ENCODE peak calls at places on chromosomes 13 and 19, in seven cellular contexts. One of them, this sample, is unnamed.

GRCh38 chr13:32125221-32125621 is 93.6 kb downstream of the FRY start:
- DNase-seq in Calu3: no peak
- DNase-seq in substantia nigra: no peak
- DNase-seq in aorta: no peak
- DNase-seq in cardiac fibroblast: peak
- DNase-seq in HFFc6: peak
- DNase-seq in AML-193: peak
- DNase-seq in this sample: no peak

GRCh38 chr13:102128216-102128800 is 273.5 kb downstream of the FGF14 start:
- DNase-seq in aorta: no peak
- DNase-seq in cardiac fibroblast: peak
- DNase-seq in AML-193: no peak
- DNase-seq in substantia nigra: no peak
- DNase-seq in Calu3: no peak
- DNase-seq in HFFc6: no peak
- DNase-seq in this sample: no peak

GRCh38 chr19:13150919-13151604 is 851 bp downstream of the IER2 start:
- DNase-seq in HFFc6: no peak
- DNase-seq in aorta: no peak
- DNase-seq in cardiac fibroblast: no peak
- DNase-seq in AML-193: no peak
- DNase-seq in substantia nigra: no peak
- DNase-seq in Calu3: no peak
- DNase-seq in this sample: no peak

GRCh38 chr19:43934055-43934984 is 762 bp downstream of the ZNF45 start:
- DNase-seq in aorta: no peak
- DNase-seq in AML-193: no peak
- DNase-seq in cardiac fibroblast: peak
- DNase-seq in Calu3: no peak
- DNase-seq in substantia nigra: no peak
- DNase-seq in HFFc6: peak
- DNase-seq in this sample: no peak

GRCh38 chr19:35569281-35569781 is 5.9 kb upstream of the ATP4A start:
- DNase-seq in aorta: no peak
- DNase-seq in Calu3: no peak
- DNase-seq in substantia nigra: no peak
- DNase-seq in AML-193: no peak
- DNase-seq in HFFc6: no peak
- DNase-seq in cardiac fibroblast: no peak
- DNase-seq in this sample: no peak

GRCh38 chr13:46721054-46721453 is 75.9 kb downstream of the ESD start:
- DNase-seq in AML-193: peak
- DNase-seq in HFFc6: peak
- DNase-seq in Calu3: peak
- DNase-seq in cardiac fibroblast: peak
- DNase-seq in substantia nigra: peak
- DNase-seq in aorta: peak
- DNase-seq in this sample: no peak

GRCh38 chr13:66586489-66586888 is 643.6 kb downstream of the PCDH9 start:
- DNase-seq in aorta: no peak
- DNase-seq in HFFc6: no peak
- DNase-seq in AML-193: peak
- DNase-seq in Calu3: no peak
- DNase-seq in cardiac fibroblast: peak
- DNase-seq in substantia nigra: no peak
- DNase-seq in this sample: no peak

GRCh38 chr19:10419200-10419645 is 1.1 kb upstream of the PDE4A start:
- DNase-seq in cardiac fibroblast: no peak
- DNase-seq in aorta: no peak
- DNase-seq in Calu3: no peak
- DNase-seq in AML-193: no peak
- DNase-seq in substantia nigra: no peak
- DNase-seq in HFFc6: no peak
- DNase-seq in this sample: no peak

GRCh38 chr19:13015361-13016231 is 20.3 kb downstream of the NFIX start:
- DNase-seq in cardiac fibroblast: no peak
- DNase-seq in substantia nigra: no peak
- DNase-seq in HFFc6: no peak
- DNase-seq in aorta: no peak
- DNase-seq in AML-193: no peak
- DNase-seq in Calu3: no peak
- DNase-seq in this sample: no peak

GRCh38 chr19:4583961-4584669 is 24.6 kb upstream of the SEMA6B start:
- DNase-seq in AML-193: no peak
- DNase-seq in cardiac fibroblast: peak
- DNase-seq in substantia nigra: no peak
- DNase-seq in Calu3: peak
- DNase-seq in HFFc6: no peak
- DNase-seq in aorta: no peak
- DNase-seq in this sample: no peak

GRCh38 chr19:18612772-18613588 is at the start of gene TMEM59L:
- DNase-seq in cardiac fibroblast: no peak
- DNase-seq in aorta: no peak
- DNase-seq in substantia nigra: peak
- DNase-seq in Calu3: no peak
- DNase-seq in AML-193: no peak
- DNase-seq in HFFc6: no peak
- DNase-seq in this sample: no peak

GRCh38 chr19:41914906-41915247 is 13.4 kb downstream of the ERFL start:
- DNase-seq in AML-193: no peak
- DNase-seq in HFFc6: no peak
- DNase-seq in substantia nigra: no peak
- DNase-seq in aorta: no peak
- DNase-seq in Calu3: no peak
- DNase-seq in cardiac fibroblast: no peak
- DNase-seq in this sample: no peak

GRCh38 chr13:36193151-36193855 is 21.1 kb downstream of the SOHLH2 start:
- DNase-seq in AML-193: no peak
- DNase-seq in HFFc6: no peak
- DNase-seq in Calu3: no peak
- DNase-seq in substantia nigra: no peak
- DNase-seq in aorta: no peak
- DNase-seq in cardiac fibroblast: peak
- DNase-seq in this sample: no peak

GRCh38 chr13:45367358-45367757 is 26.4 kb upstream of the TPT1 start:
- DNase-seq in aorta: peak
- DNase-seq in AML-193: no peak
- DNase-seq in Calu3: peak
- DNase-seq in HFFc6: peak
- DNase-seq in substantia nigra: no peak
- DNase-seq in cardiac fibroblast: peak
- DNase-seq in this sample: no peak

GRCh38 chr13:51451467-51452390 is 1.1 kb downstream of the INTS6 start:
- DNase-seq in aorta: peak
- DNase-seq in HFFc6: peak
- DNase-seq in Calu3: peak
- DNase-seq in cardiac fibroblast: peak
- DNase-seq in substantia nigra: peak
- DNase-seq in AML-193: peak
- DNase-seq in this sample: peak

GRCh38 chr19:46633130-46633529 is 2.9 kb downstream of the GNG8 start:
- DNase-seq in substantia nigra: no peak
- DNase-seq in cardiac fibroblast: no peak
- DNase-seq in HFFc6: no peak
- DNase-seq in aorta: no peak
- DNase-seq in AML-193: no peak
- DNase-seq in Calu3: no peak
- DNase-seq in this sample: no peak

GRCh38 chr13:76928456-76928855 is 19.9 kb upstream of the ACOD1 start:
- DNase-seq in aorta: no peak
- DNase-seq in AML-193: no peak
- DNase-seq in substantia nigra: no peak
- DNase-seq in Calu3: no peak
- DNase-seq in HFFc6: no peak
- DNase-seq in cardiac fibroblast: no peak
- DNase-seq in this sample: no peak

GRCh38 chr13:73722120-73722519 is 412.1 kb downstream of the KLF12 start:
- DNase-seq in HFFc6: peak
- DNase-seq in cardiac fibroblast: peak
- DNase-seq in substantia nigra: no peak
- DNase-seq in aorta: no peak
- DNase-seq in AML-193: no peak
- DNase-seq in Calu3: no peak
- DNase-seq in this sample: no peak

GRCh38 chr19:46610851-46611770 is 10.0 kb downstream of the CALM3 start:
- DNase-seq in Calu3: no peak
- DNase-seq in AML-193: no peak
- DNase-seq in substantia nigra: no peak
- DNase-seq in cardiac fibroblast: no peak
- DNase-seq in aorta: peak
- DNase-seq in HFFc6: no peak
- DNase-seq in this sample: no peak

GRCh38 chr13:97367016-97367415 is 67.0 kb upstream of the RAP2A start:
- DNase-seq in substantia nigra: peak
- DNase-seq in cardiac fibroblast: peak
- DNase-seq in AML-193: no peak
- DNase-seq in HFFc6: peak
- DNase-seq in aorta: no peak
- DNase-seq in Calu3: no peak
- DNase-seq in this sample: no peak

GRCh38 chr13:26743971-26744370 is 16.6 kb downstream of the GPR12 start:
- DNase-seq in aorta: no peak
- DNase-seq in AML-193: no peak
- DNase-seq in HFFc6: no peak
- DNase-seq in substantia nigra: no peak
- DNase-seq in Calu3: no peak
- DNase-seq in cardiac fibroblast: no peak
- DNase-seq in this sample: no peak

GRCh38 chr13:28333204-28333900 is 161.6 kb downstream of the FLT1 start:
- DNase-seq in substantia nigra: no peak
- DNase-seq in HFFc6: no peak
- DNase-seq in AML-193: no peak
- DNase-seq in cardiac fibroblast: no peak
- DNase-seq in aorta: no peak
- DNase-seq in Calu3: no peak
- DNase-seq in this sample: no peak

GRCh38 chr13:44259045-44260042 is 114.3 kb upstream of the SERP2 start:
- DNase-seq in Calu3: peak
- DNase-seq in aorta: peak
- DNase-seq in HFFc6: no peak
- DNase-seq in substantia nigra: no peak
- DNase-seq in cardiac fibroblast: peak
- DNase-seq in AML-193: peak
- DNase-seq in this sample: no peak

GRCh38 chr13:109974354-109974753 is 188.0 kb upstream of the IRS2 start:
- DNase-seq in cardiac fibroblast: peak
- DNase-seq in AML-193: no peak
- DNase-seq in aorta: no peak
- DNase-seq in substantia nigra: no peak
- DNase-seq in HFFc6: no peak
- DNase-seq in Calu3: no peak
- DNase-seq in this sample: no peak

GRCh38 chr13:26628706-26629105 is 71.2 kb downstream of the WASF3 start:
- DNase-seq in AML-193: no peak
- DNase-seq in cardiac fibroblast: peak
- DNase-seq in HFFc6: peak
- DNase-seq in substantia nigra: no peak
- DNase-seq in aorta: no peak
- DNase-seq in Calu3: peak
- DNase-seq in this sample: no peak

GRCh38 chr19:7534531-7534980 is 961 bp upstream of the PNPLA6 start:
- DNase-seq in HFFc6: peak
- DNase-seq in AML-193: no peak
- DNase-seq in Calu3: peak
- DNase-seq in aorta: peak
- DNase-seq in substantia nigra: peak
- DNase-seq in cardiac fibroblast: peak
- DNase-seq in this sample: no peak

GRCh38 chr19:3357731-3358391 is 8.5 kb upstream of the NFIC start:
- DNase-seq in substantia nigra: no peak
- DNase-seq in HFFc6: no peak
- DNase-seq in AML-193: no peak
- DNase-seq in Calu3: no peak
- DNase-seq in cardiac fibroblast: no peak
- DNase-seq in aorta: no peak
- DNase-seq in this sample: no peak

GRCh38 chr13:24888291-24888931 is 124.4 kb downstream of the RNF17 start:
- DNase-seq in substantia nigra: no peak
- DNase-seq in HFFc6: no peak
- DNase-seq in Calu3: no peak
- DNase-seq in aorta: no peak
- DNase-seq in AML-193: no peak
- DNase-seq in cardiac fibroblast: no peak
- DNase-seq in this sample: no peak

GRCh38 chr19:19050104-19050503 is 13.7 kb upstream of the SLC25A42 start:
- DNase-seq in AML-193: no peak
- DNase-seq in cardiac fibroblast: no peak
- DNase-seq in aorta: no peak
- DNase-seq in HFFc6: no peak
- DNase-seq in substantia nigra: no peak
- DNase-seq in Calu3: no peak
- DNase-seq in this sample: no peak

GRCh38 chr19:797528-798414 is 519 bp downstream of the PTBP1 start:
- DNase-seq in AML-193: peak
- DNase-seq in cardiac fibroblast: peak
- DNase-seq in Calu3: peak
- DNase-seq in aorta: peak
- DNase-seq in HFFc6: peak
- DNase-seq in substantia nigra: peak
- DNase-seq in this sample: peak

GRCh38 chr13:93529961-93530360 is 303.4 kb downstream of the GPC6 start:
- DNase-seq in substantia nigra: no peak
- DNase-seq in HFFc6: no peak
- DNase-seq in cardiac fibroblast: peak
- DNase-seq in AML-193: no peak
- DNase-seq in aorta: no peak
- DNase-seq in Calu3: no peak
- DNase-seq in this sample: no peak

GRCh38 chr13:100542546-100543156 is 45.9 kb downstream of the GGACT start:
- DNase-seq in substantia nigra: no peak
- DNase-seq in Calu3: no peak
- DNase-seq in HFFc6: peak
- DNase-seq in cardiac fibroblast: peak
- DNase-seq in aorta: no peak
- DNase-seq in AML-193: peak
- DNase-seq in this sample: no peak

GRCh38 chr19:53908933-53909415 is at the start of gene CACNG7:
- DNase-seq in cardiac fibroblast: no peak
- DNase-seq in substantia nigra: peak
- DNase-seq in AML-193: no peak
- DNase-seq in Calu3: no peak
- DNase-seq in aorta: no peak
- DNase-seq in HFFc6: no peak
- DNase-seq in this sample: no peak

GRCh38 chr13:98826156-98826555 is 73.7 kb upstream of the SLC15A1 start:
- DNase-seq in cardiac fibroblast: no peak
- DNase-seq in HFFc6: no peak
- DNase-seq in aorta: no peak
- DNase-seq in substantia nigra: no peak
- DNase-seq in Calu3: no peak
- DNase-seq in AML-193: no peak
- DNase-seq in this sample: no peak

GRCh38 chr19:20256606-20257005 is 89.6 kb downstream of the ZNF486 start:
- DNase-seq in HFFc6: no peak
- DNase-seq in AML-193: no peak
- DNase-seq in aorta: no peak
- DNase-seq in Calu3: no peak
- DNase-seq in cardiac fibroblast: no peak
- DNase-seq in substantia nigra: no peak
- DNase-seq in this sample: no peak

GRCh38 chr13:82305588-82305987 is 1576.7 kb downstream of the SLITRK1 start:
- DNase-seq in HFFc6: no peak
- DNase-seq in aorta: no peak
- DNase-seq in cardiac fibroblast: no peak
- DNase-seq in Calu3: no peak
- DNase-seq in substantia nigra: no peak
- DNase-seq in AML-193: no peak
- DNase-seq in this sample: no peak

GRCh38 chr19:1847684-1848398 is 442 bp downstream of the REXO1 start:
- DNase-seq in aorta: no peak
- DNase-seq in AML-193: peak
- DNase-seq in cardiac fibroblast: peak
- DNase-seq in HFFc6: peak
- DNase-seq in substantia nigra: no peak
- DNase-seq in Calu3: peak
- DNase-seq in this sample: no peak

GRCh38 chr13:28346136-28346535 is 148.8 kb downstream of the FLT1 start:
- DNase-seq in aorta: no peak
- DNase-seq in Calu3: no peak
- DNase-seq in cardiac fibroblast: no peak
- DNase-seq in substantia nigra: no peak
- DNase-seq in HFFc6: no peak
- DNase-seq in AML-193: no peak
- DNase-seq in this sample: no peak

This sample was measured in suprapubic skin.